ENCODE peak calls at places on chromosomes 16 and 17, in four cellular contexts. S is astrocyte of the spinal cord, C is left ventricle myocardium inferior, Y is cardiac muscle cell. E is an unnamed sample.
A peak's percentile ranks its signal among the peaks of the same experiment; 100 is the strongest.

GRCh38 chr16:75044800-75045361 is 46.1 kb downstream of the ZNRF1 start:
- DNase-seq in S (peak; percentile 22), C (peak; percentile 46), Y (peak; percentile 55), E (no peak)

GRCh38 chr17:41308251-41308917 is 725 bp downstream of the KRTAP16-1 start:
- DNase-seq in S (no peak), C (peak; percentile 58), Y (no peak), E (no peak)

GRCh38 chr16:4301968-4302367 is 13.9 kb upstream of the GLIS2 start:
- DNase-seq in S (no peak), C (no peak), Y (no peak), E (no peak)

GRCh38 chr16:25060920-25061319 is 45.8 kb upstream of the ARHGAP17 start:
- DNase-seq in S (no peak), C (no peak), Y (peak; percentile 93), E (no peak)

GRCh38 chr16:58026705-58027340 is 1.3 kb downstream of the MMP15 start:
- DNase-seq in S (no peak), C (peak; percentile 27), Y (no peak), E (no peak)

GRCh38 chr16:8346291-8346690 is 244.0 kb downstream of the TMEM114 start:
- DNase-seq in S (no peak), C (no peak), Y (no peak), E (peak; percentile 26)

GRCh38 chr17:73956595-73957465 is 246.6 kb upstream of the RPL38 start:
- DNase-seq in S (no peak), C (peak; percentile 27), Y (peak; percentile 50), E (peak; percentile 74)

GRCh38 chr16:8622315-8622656 is 788 bp downstream of the METTL22 start:
- DNase-seq in S (no peak), C (no peak), Y (no peak), E (no peak)

GRCh38 chr17:385195-385835 is 32.7 kb upstream of the RPH3AL start:
- DNase-seq in S (no peak), C (peak; percentile 79), Y (peak; percentile 28), E (no peak)

GRCh38 chr16:82580293-82580900 is 46.4 kb upstream of the CDH13 start:
- DNase-seq in S (peak; percentile 14), C (no peak), Y (peak; percentile 7), E (no peak)

GRCh38 chr16:81841709-81842108 is 62.6 kb downstream of the PLCG2 start:
- DNase-seq in S (no peak), C (no peak), Y (no peak), E (no peak)

GRCh38 chr16:77732241-77732946 is 10.1 kb downstream of the NUDT7 start:
- DNase-seq in S (peak; percentile 77), C (no peak), Y (peak; percentile 2), E (no peak)

GRCh38 chr16:1428511-1428910 is 2.4 kb upstream of the PERCC1 start:
- DNase-seq in S (no peak), C (no peak), Y (peak; percentile 34), E (no peak)

GRCh38 chr16:29710227-29711219 is 31.5 kb downstream of the QPRT start:
- DNase-seq in S (peak; percentile 75), C (no peak), Y (peak; percentile 82), E (no peak)

GRCh38 chr17:77542551-77543490 is 402.1 kb downstream of the SEC14L1 start:
- DNase-seq in S (peak; percentile 80), C (peak; percentile 81), Y (peak; percentile 90), E (peak; percentile 80)

GRCh38 chr16:89925596-89926079 is 2.5 kb downstream of the TUBB3 start:
- DNase-seq in S (no peak), C (no peak), Y (no peak), E (no peak)

GRCh38 chr17:1469231-1469852 is 13.3 kb upstream of the CRK start:
- DNase-seq in S (no peak), C (no peak), Y (peak; percentile 50), E (no peak)

GRCh38 chr17:51391992-51392654 is 131.8 kb downstream of the UTP18 start:
- DNase-seq in S (no peak), C (no peak), Y (no peak), E (peak; percentile 50)

GRCh38 chr17:83013779-83014117 is 65.7 kb upstream of the METRNL start:
- DNase-seq in S (no peak), C (no peak), Y (no peak), E (no peak)

GRCh38 chr17:54898576-54898975 is 2.1 kb upstream of the TOM1L1 start:
- DNase-seq in S (peak; percentile 47), C (no peak), Y (no peak), E (no peak)

GRCh38 chr16:53219795-53220194 is 165.0 kb downstream of the CHD9 start:
- DNase-seq in S (peak; percentile 37), C (no peak), Y (peak; percentile 49), E (no peak)

GRCh38 chr17:74832421-74832820 is 27.3 kb downstream of the GRIN2C start:
- DNase-seq in S (no peak), C (no peak), Y (no peak), E (no peak)

GRCh38 chr16:55836158-55836611 is 3.3 kb upstream of the CES1 start:
- DNase-seq in S (no peak), C (no peak), Y (no peak), E (no peak)

GRCh38 chr16:75806487-75806886 is 80.2 kb upstream of the CPHXL start:
- DNase-seq in S (no peak), C (no peak), Y (no peak), E (no peak)

GRCh38 chr16:81675662-81676535 is 103.2 kb upstream of the PLCG2 start:
- DNase-seq in S (no peak), C (no peak), Y (no peak), E (no peak)

DNA sequence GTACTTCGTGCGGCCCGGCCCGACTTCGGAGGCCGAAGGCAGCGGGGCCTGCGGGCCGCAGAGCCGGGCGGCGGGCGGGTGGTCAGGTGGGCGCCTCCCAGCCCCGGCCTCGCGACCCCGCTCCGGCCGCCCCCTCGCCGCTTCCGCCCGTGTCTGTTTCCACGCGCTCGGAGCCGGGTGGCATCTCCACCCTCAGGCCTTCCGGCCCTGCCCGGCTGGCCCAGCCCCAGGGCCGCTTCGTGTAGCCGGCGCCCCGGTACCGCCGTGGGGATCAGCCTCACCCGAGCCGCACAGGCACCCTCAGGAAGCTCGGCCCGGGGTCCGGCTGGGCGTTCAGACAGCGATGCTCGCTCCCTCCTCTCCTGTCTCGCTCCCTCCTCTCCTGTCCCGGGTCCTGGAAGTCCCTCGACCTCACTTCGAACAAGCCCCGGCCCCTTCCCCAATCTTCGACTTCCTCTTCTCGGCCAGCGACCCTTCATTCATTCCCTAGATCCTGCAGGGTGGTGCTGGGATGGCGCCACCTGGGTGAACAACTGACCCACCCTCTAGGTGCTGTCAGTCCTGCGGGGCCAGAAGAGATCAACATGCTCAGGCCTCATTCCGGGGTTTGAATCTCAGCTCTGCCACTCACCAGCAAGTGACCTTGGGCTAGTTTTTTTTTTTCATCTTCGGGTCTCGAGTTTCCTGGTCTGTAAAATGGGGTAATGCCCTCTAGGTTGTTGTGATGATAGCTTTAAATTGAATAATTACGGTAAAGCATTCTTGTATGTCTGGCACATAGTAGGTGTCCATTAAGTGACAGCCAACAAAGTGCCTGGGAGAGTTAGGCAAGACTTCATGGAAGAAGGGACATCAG is 611 bp downstream of the VPS4A start:
- DNase-seq in S (peak; percentile 27), C (no peak), Y (peak; percentile 32), E (peak; percentile 81)
- TF ChIP-seq CTCF in S (peak; percentile 14), C (no peak), Y (no peak), E (no peak)

GRCh38 chr17:42748202-42748905 is 3.5 kb upstream of the EZH1 start:
- DNase-seq in S (no peak), C (no peak), Y (no peak), E (no peak)

GRCh38 chr17:42744283-42744805 is 496 bp downstream of the EZH1 start:
- DNase-seq in S (peak; percentile 36), C (peak; percentile 85), Y (peak; percentile 42), E (peak; percentile 90)

GRCh38 chr17:42740699-42741098 is 4.1 kb downstream of the EZH1 start:
- DNase-seq in S (no peak), C (no peak), Y (no peak), E (no peak)

GRCh38 chr17:42744806-42745617 is at the start of gene EZH1:
- DNase-seq in S (peak; percentile 91), C (peak; percentile 90), Y (peak; percentile 94), E (peak; percentile 93)

DNA sequence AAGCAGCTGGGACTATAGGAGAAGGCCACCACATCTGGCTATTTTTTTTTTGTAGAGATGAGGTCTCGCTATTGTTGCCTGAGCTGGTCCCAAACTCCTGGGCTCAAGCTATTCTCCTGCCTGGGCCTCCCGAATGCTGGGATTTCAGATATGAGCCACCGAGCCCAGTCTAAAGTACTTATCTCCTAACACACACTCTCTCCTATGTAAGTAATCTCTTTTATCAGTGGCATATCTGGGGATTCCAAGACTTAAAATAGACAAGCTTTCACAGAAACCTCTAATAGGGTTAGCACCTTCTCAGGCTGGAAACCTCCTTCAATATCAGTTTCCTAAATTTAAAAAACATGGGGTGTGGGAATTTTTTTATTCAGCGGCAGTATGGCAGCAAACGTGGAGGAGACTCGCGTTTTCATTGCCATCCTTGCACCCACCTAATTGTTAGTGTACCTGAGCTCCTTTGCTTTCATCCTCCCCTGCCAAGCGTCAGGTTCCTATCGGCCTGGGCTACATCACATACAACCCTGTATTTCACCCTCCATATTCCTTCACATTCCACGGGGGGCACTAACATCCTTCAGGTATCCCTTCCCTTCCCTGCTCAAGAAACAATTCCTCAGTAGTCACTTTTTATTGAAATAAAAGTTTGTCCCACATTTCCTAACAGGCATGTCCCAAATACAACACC is 1.1 kb downstream of the EZH1 start:
- DNase-seq in S (no peak), C (no peak), Y (no peak), E (no peak)
- TF ChIP-seq CTCF in S (no peak), C (no peak), Y (peak; percentile 25), E (peak; percentile 28)

DNA sequence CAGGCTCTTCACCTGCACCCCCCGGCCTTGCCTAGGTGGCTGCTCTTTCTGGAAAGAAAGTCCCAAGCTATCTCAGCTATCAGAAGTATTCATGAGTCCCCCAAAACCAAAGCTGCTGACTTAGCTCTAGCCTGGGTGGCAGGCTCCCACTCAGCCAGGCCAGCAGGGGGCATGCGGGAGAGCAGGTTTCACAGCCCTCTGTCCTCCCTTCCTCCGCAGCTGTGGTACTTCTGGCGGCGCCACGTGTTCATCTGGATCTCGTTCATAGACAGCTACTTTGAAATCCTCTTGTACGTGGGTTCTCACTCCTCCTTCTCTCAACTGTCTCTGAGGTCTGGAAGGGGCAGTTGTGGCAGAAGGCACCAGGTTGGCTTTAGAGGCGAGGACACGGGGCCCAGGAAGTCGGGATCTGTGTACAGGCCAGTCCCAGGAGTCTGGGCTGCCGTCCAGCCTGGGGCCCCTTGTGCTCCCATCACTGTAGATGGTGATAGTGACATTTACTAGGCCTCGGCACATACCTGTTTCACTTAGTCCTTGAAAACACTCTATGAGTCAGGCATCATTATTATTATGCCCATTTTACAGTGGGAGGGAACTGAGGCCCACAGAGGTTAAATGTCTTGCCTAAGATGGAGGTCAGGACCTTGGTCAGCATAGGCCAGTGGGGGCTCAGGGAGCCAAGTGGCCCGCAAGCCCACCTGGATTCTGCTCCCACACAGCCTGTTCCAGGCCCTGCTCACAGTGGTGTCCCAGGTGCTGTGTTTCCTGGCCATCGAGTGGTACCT is 12.9 kb downstream of the TRPV2 start:
- DNase-seq in S (no peak), C (peak; percentile 59), Y (peak; percentile 80), E (peak; percentile 73)
- TF ChIP-seq CTCF in S (peak; percentile 75), C (peak; percentile 70), Y (peak; percentile 82), E (peak; percentile 74)

GRCh38 chr17:44587339-44587738 is 30.1 kb downstream of the FZD2 start:
- DNase-seq in S (peak; percentile 86), C (peak; percentile 39), Y (peak; percentile 94), E (peak; percentile 88)

GRCh38 chr17:44585315-44585714 is 28.0 kb downstream of the FZD2 start:
- DNase-seq in S (no peak), C (no peak), Y (no peak), E (no peak)

GRCh38 chr17:44584498-44584897 is 27.2 kb downstream of the FZD2 start:
- DNase-seq in S (no peak), C (no peak), Y (no peak), E (no peak)

GRCh38 chr17:44578947-44579346 is 21.7 kb downstream of the FZD2 start:
- DNase-seq in S (no peak), C (no peak), Y (no peak), E (no peak)

GRCh38 chr17:44581868-44582267 is 24.6 kb downstream of the FZD2 start:
- DNase-seq in S (no peak), C (no peak), Y (peak; percentile 31), E (no peak)
- TF ChIP-seq CTCF in S (peak; percentile 38), C (no peak), Y (peak; percentile 32), E (no peak)